ENCODE peak calls at places on chromosomes 4 and X, in seven cellular contexts. K is cardiac muscle cell, S is AG09309, A is fibroblast of the aortic adventitia, O is esophagus squamous epithelium, N is choroid plexus epithelial cell, V is NB4. I is an unnamed sample.

GRCh38 chr4:168584321-168584771 is 87.5 kb downstream of the PALLD start:
- DNase-seq in A (peak), N (peak), S (peak), K (no peak), O (no peak), V (no peak), I (no peak)

GRCh38 chrX:357693-358471 is 28.8 kb downstream of the PPP2R3B start:
- DNase-seq in V (peak), K (no peak), O (no peak), N (peak), A (no peak), S (no peak), I (peak)

GRCh38 chr4:82643994-82644730 is 82.4 kb upstream of the TMEM150C start:
- DNase-seq in V (no peak), A (peak), N (peak), K (no peak), S (peak), O (no peak), I (peak)

GRCh38 chrX:38890326-38890725 is 89.1 kb downstream of the MID1IP1 start:
- DNase-seq in K (no peak), A (no peak), V (no peak), N (no peak), S (no peak), O (no peak), I (no peak)

GRCh38 chrX:16739574-16739973 is 20.2 kb downstream of the SYAP1 start:
- DNase-seq in V (peak), N (peak), A (no peak), O (no peak), S (peak), K (no peak), I (no peak)

GRCh38 chr4:3308691-3309090 is 15.9 kb downstream of the RGS12 start:
- DNase-seq in V (no peak), S (no peak), N (no peak), O (no peak), K (no peak), A (no peak), I (no peak)

GRCh38 chr4:1683371-1683902 is 676 bp downstream of the FAM53A start:
- DNase-seq in V (peak), N (peak), A (peak), K (peak), S (peak), O (no peak), I (peak)

GRCh38 chr4:25347473-25347872 is 29.6 kb upstream of the ANAPC4 start:
- DNase-seq in V (no peak), S (no peak), K (peak), N (no peak), A (no peak), O (no peak), I (no peak)

GRCh38 chr4:176563591-176563990 is 229.1 kb downstream of the VEGFC start:
- DNase-seq in K (peak), V (peak), N (peak), A (peak), O (no peak), S (no peak), I (no peak)

GRCh38 chr4:153113061-153113837 is 91.0 kb upstream of the TRIM2 start:
- DNase-seq in A (peak), S (peak), V (no peak), K (no peak), O (no peak), N (peak), I (peak)

GRCh38 chr4:182273191-182273935 is 30.2 kb downstream of the TENM3 start:
- DNase-seq in S (no peak), A (no peak), K (no peak), O (no peak), V (no peak), N (no peak), I (no peak)

GRCh38 chr4:73600917-73601316 is 19.3 kb downstream of the RASSF6 start:
- DNase-seq in O (no peak), K (no peak), V (no peak), A (peak), N (peak), S (no peak), I (no peak)

GRCh38 chrX:36431819-36432218 is 512.3 kb downstream of the CFAP47 start:
- DNase-seq in O (no peak), N (peak), A (no peak), S (no peak), V (no peak), K (no peak), I (peak)

GRCh38 chrX:69264134-69264533 is 98.9 kb upstream of the PJA1 start:
- DNase-seq in K (no peak), O (no peak), N (no peak), A (no peak), S (no peak), V (no peak), I (no peak)

GRCh38 chrX:150899191-150899757 is 806 bp upstream of the CD99L2 start:
- DNase-seq in A (peak), O (no peak), V (peak), N (peak), S (no peak), K (peak), I (no peak)

GRCh38 chrX:120559799-120560198 is 963 bp downstream of the CUL4B start:
- DNase-seq in K (peak), A (no peak), S (no peak), N (no peak), V (peak), O (no peak), I (no peak)

GRCh38 chr4:70531981-70532380 is 13.6 kb downstream of the AMTN start:
- DNase-seq in V (no peak), O (no peak), N (peak), K (no peak), S (no peak), A (no peak), I (no peak)

GRCh38 chr4:98517444-98518021 is 140.9 kb downstream of the TSPAN5 start:
- DNase-seq in S (no peak), N (peak), O (no peak), K (no peak), A (peak), V (no peak), I (no peak)

GRCh38 chr4:55439023-55439422 is 43.3 kb downstream of the TMEM165 start:
- DNase-seq in O (no peak), N (no peak), K (no peak), A (no peak), V (no peak), S (no peak), I (no peak)

GRCh38 chr4:55438314-55438713 is 42.6 kb downstream of the TMEM165 start:
- DNase-seq in O (no peak), V (no peak), S (no peak), K (no peak), N (no peak), A (no peak), I (no peak)

GRCh38 chr4:55437823-55438222 is 42.1 kb downstream of the TMEM165 start:
- DNase-seq in N (no peak), S (no peak), A (no peak), O (no peak), V (no peak), K (no peak), I (no peak)

GRCh38 chr4:55442541-55442940 is 46.8 kb downstream of the TMEM165 start:
- DNase-seq in K (no peak), V (no peak), S (no peak), O (no peak), A (no peak), N (no peak), I (no peak)

DNA sequence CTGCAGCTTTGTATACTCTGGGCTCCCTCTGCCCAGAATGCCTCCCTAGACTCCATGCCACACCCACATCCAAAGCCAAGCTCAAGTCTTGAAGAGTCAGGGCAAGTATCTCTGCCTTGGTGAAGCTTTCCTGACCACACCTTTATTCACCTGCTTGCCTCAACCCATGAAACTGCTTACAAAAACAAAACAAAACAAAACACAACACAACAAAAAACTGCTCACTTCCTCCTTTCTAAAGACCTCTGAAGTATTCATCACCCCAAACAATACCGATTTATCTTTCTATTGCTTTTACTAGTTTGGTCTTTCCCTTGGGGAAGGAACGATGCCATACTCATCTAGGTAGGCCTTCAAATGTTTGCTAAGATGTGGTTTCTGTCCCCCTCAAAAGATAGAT is 45.0 kb downstream of the TMEM165 start:
- DNase-seq in O (no peak), V (no peak), N (no peak), A (no peak), S (no peak), K (no peak), I (no peak)
- H3K4me3 ChIP-seq in O (no peak), V (no peak), N (no peak), A (no peak), S (no peak), K (no peak), I (no peak)

DNA sequence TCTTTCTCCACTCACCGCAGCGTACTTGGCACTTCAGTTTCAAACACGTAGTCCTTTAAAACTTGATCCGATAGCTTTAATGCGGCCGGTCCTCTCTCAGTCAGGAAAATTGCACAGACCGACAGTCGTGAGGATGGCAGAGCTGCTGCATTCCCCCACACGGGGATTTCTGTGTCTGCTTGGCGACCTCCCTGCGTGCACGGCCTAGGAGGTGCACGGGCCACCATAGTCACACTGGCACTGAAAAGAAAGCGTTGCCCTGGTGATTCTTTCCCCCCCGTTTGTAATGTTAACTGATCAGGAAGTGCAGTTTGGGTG is 10.3 kb downstream of the AKAP17A start:
- DNase-seq in O (no peak), K (no peak), V (no peak), N (no peak), S (no peak), A (no peak), I (no peak)
- H3K4me3 ChIP-seq in O (no peak), K (no peak), V (no peak), N (no peak), S (no peak), A (no peak), I (no peak)

GRCh38 chr4:158624889-158625478 is 46.7 kb downstream of the C4orf46 start:
- DNase-seq in K (peak), O (no peak), A (peak), N (peak), S (peak), V (peak), I (peak)
- H3K4me3 ChIP-seq in K (no peak), O (no peak), A (no peak), N (no peak), S (no peak), V (no peak), I (no peak)

GRCh38 chrX:131741103-131741581 is 197.3 kb downstream of the OR13H1 start:
- DNase-seq in S (no peak), K (no peak), A (peak), V (no peak), O (peak), N (no peak), I (no peak)
- H3K4me3 ChIP-seq in S (peak), K (no peak), A (peak), V (no peak), O (no peak), N (no peak), I (no peak)

DNA sequence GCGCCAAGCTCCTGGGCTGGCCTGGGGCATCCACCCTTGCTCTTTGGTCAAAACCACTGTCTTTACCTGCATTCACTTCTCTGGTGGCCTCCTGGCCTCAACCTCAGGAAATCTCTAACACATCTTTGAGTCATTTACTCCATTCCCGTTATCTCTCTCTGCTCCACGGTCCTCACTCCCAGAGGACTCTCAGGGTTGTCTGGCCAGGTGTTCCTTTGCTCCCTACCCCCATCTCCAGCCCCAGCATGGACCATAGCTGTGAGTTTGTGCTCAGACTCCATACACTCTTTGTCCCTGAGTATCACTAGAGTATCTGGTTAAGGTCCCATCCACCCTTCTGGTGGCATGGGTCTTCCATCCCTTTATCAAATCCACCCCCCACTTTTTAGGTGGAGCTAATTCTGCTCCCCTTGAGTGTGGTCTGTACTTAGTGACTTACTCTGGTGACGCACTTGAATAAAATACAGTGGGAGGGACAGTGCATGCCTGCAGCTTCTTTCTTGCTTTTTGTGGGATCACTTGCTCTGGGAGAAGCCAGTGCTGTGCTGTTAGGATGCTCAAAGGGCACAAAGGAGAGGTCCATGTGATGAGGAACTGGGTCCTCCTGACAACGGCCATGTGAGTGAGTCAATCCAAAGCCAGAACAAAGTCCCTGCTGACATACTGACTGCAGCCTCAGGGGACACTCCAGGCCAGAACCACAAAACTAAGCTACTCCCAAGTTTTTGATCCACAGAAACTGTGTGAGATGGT is 44.3 kb downstream of the IGFBP7 start:
- DNase-seq in A (no peak), S (no peak), V (no peak), K (no peak), O (no peak), N (no peak), I (no peak)
- H3K4me3 ChIP-seq in A (peak), S (peak), V (no peak), K (no peak), O (no peak), N (no peak), I (no peak)

GRCh38 chrX:5991393-5991792 is 237.3 kb downstream of the NLGN4X start:
- DNase-seq in V (no peak), K (no peak), O (no peak), A (no peak), S (no peak), N (no peak), I (no peak)
- H3K4me3 ChIP-seq in V (no peak), K (no peak), O (no peak), A (no peak), S (no peak), N (no peak), I (no peak)

GRCh38 chr4:15691346-15692140 is 9.9 kb downstream of the FAM200B start:
- DNase-seq in K (no peak), O (no peak), S (no peak), N (peak), A (peak), V (peak), I (no peak)
- H3K4me3 ChIP-seq in K (no peak), O (no peak), S (no peak), N (no peak), A (no peak), V (no peak), I (no peak)

GRCh38 chrX:131801066-131801465 is 222.0 kb upstream of the STK26 start:
- DNase-seq in O (no peak), A (no peak), S (no peak), V (no peak), N (peak), K (no peak), I (peak)
- H3K4me3 ChIP-seq in O (no peak), A (no peak), S (no peak), V (no peak), N (no peak), K (no peak), I (no peak)

I was measured in skeletal muscle cell.